ENCODE peak calls at places on chromosomes 6 and 20, in six cellular contexts. One of them, this sample, is unnamed.

GRCh38 chr6:80523531-80523970 is 417.1 kb downstream of the BCKDHB start:
- DNase-seq in activated T-helper 9 cell treated with anti-CD3 and anti-CD28 coated beads, Interleukin-2, amount 50 U/mL, for 16 hours: no peak
- DNase-seq in fibroblast of the aortic adventitia: peak; percentile 11
- DNase-seq in bronchial epithelial cell: peak; percentile 33
- DNase-seq in brain microvascular endothelial cell: no peak
- DNase-seq in ACHN: no peak
- DNase-seq in this sample: peak; percentile 93

GRCh38 chr6:77463881-77464867 is 883 bp upstream of the HTR1B start:
- DNase-seq in activated T-helper 9 cell treated with anti-CD3 and anti-CD28 coated beads, Interleukin-2, amount 50 U/mL, for 16 hours: no peak
- DNase-seq in fibroblast of the aortic adventitia: no peak
- DNase-seq in bronchial epithelial cell: no peak
- DNase-seq in brain microvascular endothelial cell: no peak
- DNase-seq in ACHN: no peak
- DNase-seq in this sample: peak; percentile 52

GRCh38 chr6:20400476-20401402 is 940 bp upstream of the E2F3 start:
- DNase-seq in activated T-helper 9 cell treated with anti-CD3 and anti-CD28 coated beads, Interleukin-2, amount 50 U/mL, for 16 hours: peak; percentile 14
- DNase-seq in fibroblast of the aortic adventitia: peak; percentile 44
- DNase-seq in bronchial epithelial cell: peak; percentile 64
- DNase-seq in brain microvascular endothelial cell: peak; percentile 12
- DNase-seq in ACHN: peak; percentile 45
- DNase-seq in this sample: peak; percentile 67

GRCh38 chr6:158039571-158040050 is 57.9 kb downstream of the SYNJ2 start:
- DNase-seq in activated T-helper 9 cell treated with anti-CD3 and anti-CD28 coated beads, Interleukin-2, amount 50 U/mL, for 16 hours: no peak
- DNase-seq in fibroblast of the aortic adventitia: no peak
- DNase-seq in bronchial epithelial cell: no peak
- DNase-seq in brain microvascular endothelial cell: peak; percentile 91
- DNase-seq in ACHN: peak; percentile 66
- DNase-seq in this sample: no peak

GRCh38 chr20:37361336-37361735 is 15.4 kb downstream of the SRC start:
- DNase-seq in activated T-helper 9 cell treated with anti-CD3 and anti-CD28 coated beads, Interleukin-2, amount 50 U/mL, for 16 hours: no peak
- DNase-seq in fibroblast of the aortic adventitia: no peak
- DNase-seq in bronchial epithelial cell: no peak
- DNase-seq in brain microvascular endothelial cell: no peak
- DNase-seq in ACHN: no peak
- DNase-seq in this sample: no peak

GRCh38 chr6:39203804-39204495 is 25.3 kb downstream of the KCNK5 start:
- DNase-seq in activated T-helper 9 cell treated with anti-CD3 and anti-CD28 coated beads, Interleukin-2, amount 50 U/mL, for 16 hours: no peak
- DNase-seq in fibroblast of the aortic adventitia: no peak
- DNase-seq in bronchial epithelial cell: peak; percentile 62
- DNase-seq in brain microvascular endothelial cell: no peak
- DNase-seq in ACHN: no peak
- DNase-seq in this sample: no peak

GRCh38 chr6:112501705-112502104 is 154.6 kb downstream of the RFPL4B start:
- DNase-seq in activated T-helper 9 cell treated with anti-CD3 and anti-CD28 coated beads, Interleukin-2, amount 50 U/mL, for 16 hours: no peak
- DNase-seq in fibroblast of the aortic adventitia: no peak
- DNase-seq in bronchial epithelial cell: no peak
- DNase-seq in brain microvascular endothelial cell: peak; percentile 71
- DNase-seq in ACHN: no peak
- DNase-seq in this sample: peak; percentile 4

GRCh38 chr20:6126846-6127245 is 4.0 kb upstream of the FERMT1 start:
- DNase-seq in activated T-helper 9 cell treated with anti-CD3 and anti-CD28 coated beads, Interleukin-2, amount 50 U/mL, for 16 hours: no peak
- DNase-seq in fibroblast of the aortic adventitia: no peak
- DNase-seq in bronchial epithelial cell: peak; percentile 71
- DNase-seq in brain microvascular endothelial cell: no peak
- DNase-seq in ACHN: no peak
- DNase-seq in this sample: no peak

GRCh38 chr20:16518784-16519084 is 54.5 kb downstream of the KIF16B start:
- DNase-seq in activated T-helper 9 cell treated with anti-CD3 and anti-CD28 coated beads, Interleukin-2, amount 50 U/mL, for 16 hours: no peak
- DNase-seq in fibroblast of the aortic adventitia: no peak
- DNase-seq in bronchial epithelial cell: no peak
- DNase-seq in brain microvascular endothelial cell: no peak
- DNase-seq in ACHN: no peak
- DNase-seq in this sample: no peak

GRCh38 chr6:47343631-47344421 is 34.1 kb upstream of the TNFRSF21 start:
- DNase-seq in activated T-helper 9 cell treated with anti-CD3 and anti-CD28 coated beads, Interleukin-2, amount 50 U/mL, for 16 hours: no peak
- DNase-seq in fibroblast of the aortic adventitia: no peak
- DNase-seq in bronchial epithelial cell: no peak
- DNase-seq in brain microvascular endothelial cell: no peak
- DNase-seq in ACHN: no peak
- DNase-seq in this sample: peak; percentile 7